ENCODE peak calls at places on chromosomes 5 and 9, in six cellular contexts. One of them, this sample, is unnamed. For H3K4me1, the result is how much of the 10 kb centered on the place peaks cover.

GRCh38 chr9:4866239-4866969 is 73.7 kb downstream of the RCL1 start:
- DNase-seq in fibroblast of lung: no peak
- DNase-seq in endodermal cell: no peak
- DNase-seq in breast epithelium: no peak
- DNase-seq in upper lobe of right lung: no peak
- DNase-seq in ovary: no peak
- DNase-seq in this sample: no peak

GRCh38 chr5:127997131-127997775 is 86.3 kb upstream of the SLC12A2 start:
- DNase-seq in upper lobe of right lung: no peak
- DNase-seq in ovary: no peak
- DNase-seq in breast epithelium: no peak
- DNase-seq in fibroblast of lung: no peak
- DNase-seq in endodermal cell: no peak
- DNase-seq in this sample: no peak

GRCh38 chr5:121725450-121725849 is 126.2 kb upstream of the FTMT start:
- DNase-seq in breast epithelium: no peak
- DNase-seq in ovary: no peak
- DNase-seq in fibroblast of lung: no peak
- DNase-seq in upper lobe of right lung: no peak
- DNase-seq in endodermal cell: no peak
- DNase-seq in this sample: no peak

GRCh38 chr5:166165600-166165999 is 2125.8 kb upstream of the WWC1 start:
- DNase-seq in breast epithelium: no peak
- DNase-seq in endodermal cell: peak
- DNase-seq in ovary: no peak
- DNase-seq in fibroblast of lung: no peak
- DNase-seq in upper lobe of right lung: no peak
- DNase-seq in this sample: no peak

GRCh38 chr9:70419546-70420266 is 5.2 kb upstream of the KLF9 start:
- DNase-seq in fibroblast of lung: peak
- DNase-seq in ovary: peak
- DNase-seq in endodermal cell: peak
- DNase-seq in upper lobe of right lung: peak
- DNase-seq in breast epithelium: peak
- DNase-seq in this sample: peak

GRCh38 chr9:120850315-120850714 is 7.6 kb upstream of the PSMD5 start:
- DNase-seq in ovary: no peak
- DNase-seq in upper lobe of right lung: no peak
- DNase-seq in breast epithelium: no peak
- DNase-seq in fibroblast of lung: no peak
- DNase-seq in endodermal cell: no peak
- DNase-seq in this sample: no peak

GRCh38 chr9:79695531-79696218 is 123.9 kb downstream of the TLE4 start:
- DNase-seq in ovary: no peak
- DNase-seq in fibroblast of lung: no peak
- DNase-seq in breast epithelium: no peak
- DNase-seq in upper lobe of right lung: no peak
- DNase-seq in endodermal cell: no peak
- DNase-seq in this sample: no peak

GRCh38 chr9:121453232-121453892 is 46.3 kb downstream of the GGTA1 start:
- DNase-seq in upper lobe of right lung: no peak
- DNase-seq in ovary: no peak
- DNase-seq in breast epithelium: no peak
- DNase-seq in fibroblast of lung: no peak
- DNase-seq in endodermal cell: peak
- DNase-seq in this sample: no peak

GRCh38 chr9:129487658-129488483 is 133.0 kb downstream of the C9orf50 start:
- DNase-seq in breast epithelium: no peak
- DNase-seq in fibroblast of lung: peak
- DNase-seq in upper lobe of right lung: no peak
- DNase-seq in ovary: peak
- DNase-seq in endodermal cell: peak
- DNase-seq in this sample: peak

GRCh38 chr9:111198936-111199335 is 131.1 kb downstream of the OR2K2 start:
- DNase-seq in endodermal cell: no peak
- DNase-seq in upper lobe of right lung: no peak
- DNase-seq in ovary: no peak
- DNase-seq in breast epithelium: no peak
- DNase-seq in fibroblast of lung: peak
- DNase-seq in this sample: no peak

GRCh38 chr5:41925555-41925946 is 470 bp downstream of the FBXO4 start:
- DNase-seq in endodermal cell: no peak
- DNase-seq in ovary: peak
- DNase-seq in upper lobe of right lung: no peak
- DNase-seq in fibroblast of lung: peak
- DNase-seq in breast epithelium: no peak
- DNase-seq in this sample: no peak

GRCh38 chr5:18605186-18605585 is 970.9 kb downstream of the TAF11L14 start:
- DNase-seq in endodermal cell: no peak
- DNase-seq in fibroblast of lung: no peak
- DNase-seq in breast epithelium: no peak
- DNase-seq in ovary: no peak
- DNase-seq in upper lobe of right lung: no peak
- DNase-seq in this sample: no peak

GRCh38 chr5:173515526-173515925 is 100.9 kb downstream of the BOD1 start:
- DNase-seq in fibroblast of lung: peak
- DNase-seq in endodermal cell: no peak
- DNase-seq in breast epithelium: no peak
- DNase-seq in upper lobe of right lung: no peak
- DNase-seq in ovary: no peak
- DNase-seq in this sample: no peak

GRCh38 chr5:52748590-52748989 is 39.1 kb upstream of the ITGA1 start:
- DNase-seq in ovary: no peak
- DNase-seq in upper lobe of right lung: no peak
- DNase-seq in fibroblast of lung: no peak
- DNase-seq in breast epithelium: no peak
- DNase-seq in endodermal cell: no peak
- DNase-seq in this sample: no peak

GRCh38 chr5:54792611-54793404 is 192.6 kb downstream of the ESM1 start:
- DNase-seq in upper lobe of right lung: no peak
- DNase-seq in fibroblast of lung: peak
- DNase-seq in breast epithelium: no peak
- DNase-seq in endodermal cell: no peak
- DNase-seq in ovary: no peak
- DNase-seq in this sample: no peak

GRCh38 chr5:134594797-134595457 is 37.7 kb downstream of the SAR1B start:
- DNase-seq in endodermal cell: peak
- DNase-seq in fibroblast of lung: no peak
- DNase-seq in ovary: no peak
- DNase-seq in upper lobe of right lung: no peak
- DNase-seq in breast epithelium: no peak
- DNase-seq in this sample: no peak

GRCh38 chr9:121607434-121608248 is 43.8 kb upstream of the DAB2IP start:
- DNase-seq in upper lobe of right lung: no peak
- DNase-seq in breast epithelium: no peak
- DNase-seq in fibroblast of lung: no peak
- DNase-seq in endodermal cell: peak
- DNase-seq in ovary: no peak
- DNase-seq in this sample: peak

GRCh38 chr9:6938447-6938846 is 180.7 kb downstream of the KDM4C start:
- DNase-seq in ovary: no peak
- DNase-seq in breast epithelium: no peak
- DNase-seq in upper lobe of right lung: no peak
- DNase-seq in endodermal cell: no peak
- DNase-seq in fibroblast of lung: peak
- DNase-seq in this sample: no peak

GRCh38 chr5:10524376-10525123 is 39.3 kb upstream of the ANKRD33B start:
- DNase-seq in upper lobe of right lung: no peak
- DNase-seq in ovary: no peak
- DNase-seq in fibroblast of lung: peak
- DNase-seq in endodermal cell: no peak
- DNase-seq in breast epithelium: no peak
- DNase-seq in this sample: peak

GRCh38 chr9:89177401-89178161 is 1.0 kb downstream of the SHC3 start:
- DNase-seq in ovary: no peak
- DNase-seq in endodermal cell: peak
- DNase-seq in fibroblast of lung: peak
- DNase-seq in upper lobe of right lung: peak
- DNase-seq in breast epithelium: no peak
- DNase-seq in this sample: peak

GRCh38 chr9:95284152-95284551 is 33.4 kb downstream of the FANCC start:
- DNase-seq in fibroblast of lung: peak
- DNase-seq in endodermal cell: no peak
- DNase-seq in upper lobe of right lung: no peak
- DNase-seq in breast epithelium: no peak
- DNase-seq in ovary: no peak
- DNase-seq in this sample: no peak

GRCh38 chr5:569868-570361 is 42.2 kb upstream of the CEP72 start:
- DNase-seq in upper lobe of right lung: no peak
- DNase-seq in breast epithelium: no peak
- DNase-seq in fibroblast of lung: no peak
- DNase-seq in endodermal cell: no peak
- DNase-seq in ovary: no peak
- DNase-seq in this sample: peak
- H3K4me1 ChIP-seq in upper lobe of right lung: under half
- H3K4me1 ChIP-seq in breast epithelium: under half
- H3K4me1 ChIP-seq in fibroblast of lung: under half
- H3K4me1 ChIP-seq in endodermal cell: under half
- H3K4me1 ChIP-seq in ovary: under half
- H3K4me1 ChIP-seq in this sample: under half

GRCh38 chr5:129363991-129364390 is 96.1 kb upstream of the ADAMTS19 start:
- DNase-seq in ovary: no peak
- DNase-seq in fibroblast of lung: no peak
- DNase-seq in upper lobe of right lung: no peak
- DNase-seq in endodermal cell: no peak
- DNase-seq in breast epithelium: no peak
- DNase-seq in this sample: no peak

GRCh38 chr5:129359450-129359849 is 100.6 kb upstream of the ADAMTS19 start:
- DNase-seq in fibroblast of lung: no peak
- DNase-seq in endodermal cell: no peak
- DNase-seq in upper lobe of right lung: no peak
- DNase-seq in ovary: no peak
- DNase-seq in breast epithelium: no peak
- DNase-seq in this sample: no peak

GRCh38 chr5:129358069-129358468 is 102.0 kb upstream of the ADAMTS19 start:
- DNase-seq in ovary: no peak
- DNase-seq in endodermal cell: peak
- DNase-seq in fibroblast of lung: no peak
- DNase-seq in upper lobe of right lung: no peak
- DNase-seq in breast epithelium: no peak
- DNase-seq in this sample: no peak

GRCh38 chr5:129356846-129357245 is 103.3 kb upstream of the ADAMTS19 start:
- DNase-seq in fibroblast of lung: no peak
- DNase-seq in ovary: no peak
- DNase-seq in endodermal cell: no peak
- DNase-seq in breast epithelium: no peak
- DNase-seq in upper lobe of right lung: no peak
- DNase-seq in this sample: no peak

GRCh38 chr5:129361441-129362025 is 98.6 kb upstream of the ADAMTS19 start:
- DNase-seq in fibroblast of lung: peak
- DNase-seq in ovary: no peak
- DNase-seq in endodermal cell: no peak
- DNase-seq in upper lobe of right lung: no peak
- DNase-seq in breast epithelium: no peak
- DNase-seq in this sample: no peak
- TF ChIP-seq CTCF in fibroblast of lung: peak
- TF ChIP-seq CTCF in ovary: no peak
- TF ChIP-seq CTCF in endodermal cell: peak
- TF ChIP-seq CTCF in upper lobe of right lung: peak
- TF ChIP-seq CTCF in breast epithelium: no peak
- TF ChIP-seq CTCF in this sample: peak

GRCh38 chr5:81854915-81855314 is 104.0 kb upstream of the SSBP2 start:
- DNase-seq in fibroblast of lung: no peak
- DNase-seq in upper lobe of right lung: no peak
- DNase-seq in endodermal cell: no peak
- DNase-seq in ovary: no peak
- DNase-seq in breast epithelium: no peak
- DNase-seq in this sample: no peak

GRCh38 chr5:81852277-81853004 is 101.5 kb upstream of the SSBP2 start:
- DNase-seq in endodermal cell: peak
- DNase-seq in upper lobe of right lung: peak
- DNase-seq in ovary: peak
- DNase-seq in breast epithelium: no peak
- DNase-seq in fibroblast of lung: peak
- DNase-seq in this sample: no peak

GRCh38 chr5:81854485-81854884 is 103.6 kb upstream of the SSBP2 start:
- DNase-seq in breast epithelium: no peak
- DNase-seq in ovary: no peak
- DNase-seq in fibroblast of lung: peak
- DNase-seq in upper lobe of right lung: no peak
- DNase-seq in endodermal cell: no peak
- DNase-seq in this sample: no peak

GRCh38 chr5:81851481-81852178 is 100.7 kb upstream of the SSBP2 start:
- DNase-seq in fibroblast of lung: peak
- DNase-seq in ovary: peak
- DNase-seq in breast epithelium: peak
- DNase-seq in upper lobe of right lung: peak
- DNase-seq in endodermal cell: peak
- DNase-seq in this sample: peak

GRCh38 chr5:81853005-81853357 is 102.1 kb upstream of the SSBP2 start:
- DNase-seq in breast epithelium: no peak
- DNase-seq in ovary: no peak
- DNase-seq in endodermal cell: no peak
- DNase-seq in fibroblast of lung: no peak
- DNase-seq in upper lobe of right lung: no peak
- DNase-seq in this sample: no peak
- H3K4me3 ChIP-seq in breast epithelium: peak
- H3K4me3 ChIP-seq in ovary: peak
- H3K4me3 ChIP-seq in endodermal cell: peak
- H3K4me3 ChIP-seq in fibroblast of lung: peak
- H3K4me3 ChIP-seq in upper lobe of right lung: no peak
- H3K4me3 ChIP-seq in this sample: peak

GRCh38 chr9:132167192-132167591 is 5.3 kb downstream of the NTNG2 start:
- DNase-seq in upper lobe of right lung: no peak
- DNase-seq in fibroblast of lung: no peak
- DNase-seq in endodermal cell: no peak
- DNase-seq in ovary: no peak
- DNase-seq in breast epithelium: no peak
- DNase-seq in this sample: no peak

GRCh38 chr9:132168851-132169250 is 7.0 kb downstream of the NTNG2 start:
- DNase-seq in ovary: no peak
- DNase-seq in endodermal cell: no peak
- DNase-seq in fibroblast of lung: no peak
- DNase-seq in upper lobe of right lung: no peak
- DNase-seq in breast epithelium: no peak
- DNase-seq in this sample: no peak

GRCh38 chr9:132166599-132166998 is 4.7 kb downstream of the NTNG2 start:
- DNase-seq in fibroblast of lung: no peak
- DNase-seq in endodermal cell: peak
- DNase-seq in ovary: no peak
- DNase-seq in upper lobe of right lung: no peak
- DNase-seq in breast epithelium: no peak
- DNase-seq in this sample: no peak

GRCh38 chr9:132169672-132170392 is 8.0 kb downstream of the NTNG2 start:
- DNase-seq in ovary: no peak
- DNase-seq in upper lobe of right lung: peak
- DNase-seq in endodermal cell: peak
- DNase-seq in fibroblast of lung: peak
- DNase-seq in breast epithelium: no peak
- DNase-seq in this sample: peak

DNA sequence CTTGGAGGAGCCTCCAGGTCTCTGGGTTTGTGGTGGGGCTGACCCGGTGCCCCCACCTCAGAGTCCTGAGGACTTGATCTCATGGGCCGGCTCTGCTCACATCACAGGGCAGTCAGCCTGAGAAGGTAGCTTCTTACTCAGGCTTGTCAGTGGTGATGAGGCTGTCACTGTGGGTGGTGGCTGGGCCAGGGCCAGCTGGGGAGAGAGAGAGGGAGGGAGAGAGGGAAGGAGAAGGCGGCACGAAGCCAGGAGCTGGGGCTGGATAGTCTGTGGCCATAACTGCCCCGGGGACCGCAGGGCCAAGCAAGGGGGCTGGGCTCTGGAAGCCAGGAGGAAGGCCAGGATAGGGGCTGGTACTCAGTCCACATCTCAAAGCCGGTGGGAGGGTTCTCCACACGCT is 6.5 kb downstream of the NTNG2 start:
- DNase-seq in fibroblast of lung: no peak
- DNase-seq in ovary: no peak
- DNase-seq in endodermal cell: no peak
- DNase-seq in upper lobe of right lung: no peak
- DNase-seq in breast epithelium: no peak
- DNase-seq in this sample: peak
- H3K4me1 ChIP-seq in fibroblast of lung: under half
- H3K4me1 ChIP-seq in ovary: under half
- H3K4me1 ChIP-seq in endodermal cell: under half
- H3K4me1 ChIP-seq in upper lobe of right lung: under half
- H3K4me1 ChIP-seq in breast epithelium: under half
- H3K4me1 ChIP-seq in this sample: under half